ENCODE peak calls at places on chromosomes 7 and 10, in ten cellular contexts. One of them, this sample, is unnamed.

GRCh38 chr10:118412132-118412531 is 70.0 kb upstream of the FAM204A start:
- DNase-seq in tibial nerve: no peak
- DNase-seq in HL-60: no peak
- DNase-seq in RWPE1: no peak
- DNase-seq in AG10803: no peak
- DNase-seq in brain microvascular endothelial cell: no peak
- DNase-seq in activated B cell treated with CpG ODN at 0.5 μM for 24 hours: no peak
- DNase-seq in cardiac muscle cell: no peak
- DNase-seq in cardiac fibroblast: no peak
- DNase-seq in bronchial epithelial cell: no peak
- DNase-seq in this sample: no peak

GRCh38 chr7:121328508-121329459 is at the start of gene WNT16:
- DNase-seq in tibial nerve: no peak
- DNase-seq in HL-60: no peak
- DNase-seq in RWPE1: no peak
- DNase-seq in AG10803: no peak
- DNase-seq in brain microvascular endothelial cell: no peak
- DNase-seq in activated B cell treated with CpG ODN at 0.5 μM for 24 hours: peak; percentile 44
- DNase-seq in cardiac muscle cell: no peak
- DNase-seq in cardiac fibroblast: no peak
- DNase-seq in bronchial epithelial cell: no peak
- DNase-seq in this sample: no peak

GRCh38 chr7:138169441-138169851 is 93.2 kb downstream of the AKR1D1 start:
- DNase-seq in tibial nerve: no peak
- DNase-seq in HL-60: no peak
- DNase-seq in RWPE1: no peak
- DNase-seq in AG10803: no peak
- DNase-seq in brain microvascular endothelial cell: no peak
- DNase-seq in activated B cell treated with CpG ODN at 0.5 μM for 24 hours: no peak
- DNase-seq in cardiac muscle cell: no peak
- DNase-seq in cardiac fibroblast: no peak
- DNase-seq in bronchial epithelial cell: no peak
- DNase-seq in this sample: no peak

GRCh38 chr7:128235469-128235868 is 5.6 kb upstream of the LEP start:
- DNase-seq in tibial nerve: no peak
- DNase-seq in HL-60: no peak
- DNase-seq in RWPE1: no peak
- DNase-seq in AG10803: no peak
- DNase-seq in brain microvascular endothelial cell: no peak
- DNase-seq in activated B cell treated with CpG ODN at 0.5 μM for 24 hours: no peak
- DNase-seq in cardiac muscle cell: no peak
- DNase-seq in cardiac fibroblast: no peak
- DNase-seq in bronchial epithelial cell: no peak
- DNase-seq in this sample: no peak

GRCh38 chr7:40546616-40547501 is 412.1 kb downstream of the SUGCT start:
- DNase-seq in tibial nerve: no peak
- DNase-seq in HL-60: no peak
- DNase-seq in RWPE1: no peak
- DNase-seq in AG10803: no peak
- DNase-seq in brain microvascular endothelial cell: peak; percentile 45
- DNase-seq in activated B cell treated with CpG ODN at 0.5 μM for 24 hours: no peak
- DNase-seq in cardiac muscle cell: no peak
- DNase-seq in cardiac fibroblast: peak; percentile 61
- DNase-seq in bronchial epithelial cell: peak; percentile 71
- DNase-seq in this sample: no peak

GRCh38 chr10:58178811-58179210 is 88.9 kb downstream of the IPMK start:
- DNase-seq in tibial nerve: no peak
- DNase-seq in HL-60: no peak
- DNase-seq in RWPE1: no peak
- DNase-seq in AG10803: peak; percentile 15
- DNase-seq in brain microvascular endothelial cell: no peak
- DNase-seq in activated B cell treated with CpG ODN at 0.5 μM for 24 hours: no peak
- DNase-seq in cardiac muscle cell: peak; percentile 15
- DNase-seq in cardiac fibroblast: peak; percentile 35
- DNase-seq in bronchial epithelial cell: peak; percentile 62
- DNase-seq in this sample: no peak

GRCh38 chr10:29001801-29002200 is 287.1 kb upstream of the LYZL1 start:
- DNase-seq in tibial nerve: no peak
- DNase-seq in HL-60: no peak
- DNase-seq in RWPE1: no peak
- DNase-seq in AG10803: no peak
- DNase-seq in brain microvascular endothelial cell: no peak
- DNase-seq in activated B cell treated with CpG ODN at 0.5 μM for 24 hours: no peak
- DNase-seq in cardiac muscle cell: no peak
- DNase-seq in cardiac fibroblast: no peak
- DNase-seq in bronchial epithelial cell: no peak
- DNase-seq in this sample: no peak

GRCh38 chr7:122311280-122311679 is 6.7 kb upstream of the FEZF1 start:
- DNase-seq in tibial nerve: no peak
- DNase-seq in HL-60: no peak
- DNase-seq in RWPE1: no peak
- DNase-seq in AG10803: no peak
- DNase-seq in brain microvascular endothelial cell: no peak
- DNase-seq in activated B cell treated with CpG ODN at 0.5 μM for 24 hours: no peak
- DNase-seq in cardiac muscle cell: no peak
- DNase-seq in cardiac fibroblast: no peak
- DNase-seq in bronchial epithelial cell: no peak
- DNase-seq in this sample: no peak

GRCh38 chr10:66349726-66350125 is 576.1 kb upstream of the LRRTM3 start:
- DNase-seq in tibial nerve: no peak
- DNase-seq in HL-60: no peak
- DNase-seq in RWPE1: no peak
- DNase-seq in AG10803: no peak
- DNase-seq in brain microvascular endothelial cell: peak; percentile 67
- DNase-seq in activated B cell treated with CpG ODN at 0.5 μM for 24 hours: no peak
- DNase-seq in cardiac muscle cell: no peak
- DNase-seq in cardiac fibroblast: peak; percentile 78
- DNase-seq in bronchial epithelial cell: peak; percentile 35
- DNase-seq in this sample: no peak

GRCh38 chr10:116819999-116820677 is 29.2 kb upstream of the ENO4 start:
- DNase-seq in tibial nerve: no peak
- DNase-seq in HL-60: no peak
- DNase-seq in RWPE1: no peak
- DNase-seq in AG10803: no peak
- DNase-seq in brain microvascular endothelial cell: no peak
- DNase-seq in activated B cell treated with CpG ODN at 0.5 μM for 24 hours: no peak
- DNase-seq in cardiac muscle cell: no peak
- DNase-seq in cardiac fibroblast: no peak
- DNase-seq in bronchial epithelial cell: no peak
- DNase-seq in this sample: no peak

GRCh38 chr7:27175005-27175625 is 995 bp upstream of the HOXA10 start:
- DNase-seq in tibial nerve: peak; percentile 32
- DNase-seq in HL-60: no peak
- DNase-seq in RWPE1: no peak
- DNase-seq in AG10803: no peak
- DNase-seq in brain microvascular endothelial cell: no peak
- DNase-seq in activated B cell treated with CpG ODN at 0.5 μM for 24 hours: no peak
- DNase-seq in cardiac muscle cell: no peak
- DNase-seq in cardiac fibroblast: no peak
- DNase-seq in bronchial epithelial cell: no peak
- DNase-seq in this sample: no peak

GRCh38 chr10:72011976-72012512 is 47.8 kb downstream of the CHST3 start:
- DNase-seq in tibial nerve: no peak
- DNase-seq in HL-60: no peak
- DNase-seq in RWPE1: no peak
- DNase-seq in AG10803: no peak
- DNase-seq in brain microvascular endothelial cell: no peak
- DNase-seq in activated B cell treated with CpG ODN at 0.5 μM for 24 hours: no peak
- DNase-seq in cardiac muscle cell: no peak
- DNase-seq in cardiac fibroblast: no peak
- DNase-seq in bronchial epithelial cell: no peak
- DNase-seq in this sample: no peak

GRCh38 chr7:81769891-81770818 is at the start of gene HGF:
- DNase-seq in tibial nerve: peak; percentile 27
- DNase-seq in HL-60: peak; percentile 28
- DNase-seq in RWPE1: no peak
- DNase-seq in AG10803: peak; percentile 59
- DNase-seq in brain microvascular endothelial cell: peak; percentile 62
- DNase-seq in activated B cell treated with CpG ODN at 0.5 μM for 24 hours: no peak
- DNase-seq in cardiac muscle cell: peak; percentile 95
- DNase-seq in cardiac fibroblast: peak; percentile 86
- DNase-seq in bronchial epithelial cell: no peak
- DNase-seq in this sample: no peak

GRCh38 chr7:31957090-31957720 is 113.0 kb downstream of the PDE1C start:
- DNase-seq in tibial nerve: no peak
- DNase-seq in HL-60: no peak
- DNase-seq in RWPE1: no peak
- DNase-seq in AG10803: peak; percentile 42
- DNase-seq in brain microvascular endothelial cell: peak; percentile 49
- DNase-seq in activated B cell treated with CpG ODN at 0.5 μM for 24 hours: no peak
- DNase-seq in cardiac muscle cell: peak; percentile 11
- DNase-seq in cardiac fibroblast: peak; percentile 64
- DNase-seq in bronchial epithelial cell: peak; percentile 26
- DNase-seq in this sample: no peak

GRCh38 chr10:62171791-62172190 is 96.9 kb downstream of the RTKN2 start:
- DNase-seq in tibial nerve: no peak
- DNase-seq in HL-60: no peak
- DNase-seq in RWPE1: no peak
- DNase-seq in AG10803: peak; percentile 72
- DNase-seq in brain microvascular endothelial cell: no peak
- DNase-seq in activated B cell treated with CpG ODN at 0.5 μM for 24 hours: no peak
- DNase-seq in cardiac muscle cell: no peak
- DNase-seq in cardiac fibroblast: no peak
- DNase-seq in bronchial epithelial cell: no peak
- DNase-seq in this sample: no peak

GRCh38 chr7:32357535-32358277 is 132.5 kb downstream of the LSM5 start:
- DNase-seq in tibial nerve: no peak
- DNase-seq in HL-60: peak; percentile 16
- DNase-seq in RWPE1: peak; percentile 60
- DNase-seq in AG10803: no peak
- DNase-seq in brain microvascular endothelial cell: no peak
- DNase-seq in activated B cell treated with CpG ODN at 0.5 μM for 24 hours: no peak
- DNase-seq in cardiac muscle cell: no peak
- DNase-seq in cardiac fibroblast: no peak
- DNase-seq in bronchial epithelial cell: peak; percentile 62
- DNase-seq in this sample: no peak

DNA sequence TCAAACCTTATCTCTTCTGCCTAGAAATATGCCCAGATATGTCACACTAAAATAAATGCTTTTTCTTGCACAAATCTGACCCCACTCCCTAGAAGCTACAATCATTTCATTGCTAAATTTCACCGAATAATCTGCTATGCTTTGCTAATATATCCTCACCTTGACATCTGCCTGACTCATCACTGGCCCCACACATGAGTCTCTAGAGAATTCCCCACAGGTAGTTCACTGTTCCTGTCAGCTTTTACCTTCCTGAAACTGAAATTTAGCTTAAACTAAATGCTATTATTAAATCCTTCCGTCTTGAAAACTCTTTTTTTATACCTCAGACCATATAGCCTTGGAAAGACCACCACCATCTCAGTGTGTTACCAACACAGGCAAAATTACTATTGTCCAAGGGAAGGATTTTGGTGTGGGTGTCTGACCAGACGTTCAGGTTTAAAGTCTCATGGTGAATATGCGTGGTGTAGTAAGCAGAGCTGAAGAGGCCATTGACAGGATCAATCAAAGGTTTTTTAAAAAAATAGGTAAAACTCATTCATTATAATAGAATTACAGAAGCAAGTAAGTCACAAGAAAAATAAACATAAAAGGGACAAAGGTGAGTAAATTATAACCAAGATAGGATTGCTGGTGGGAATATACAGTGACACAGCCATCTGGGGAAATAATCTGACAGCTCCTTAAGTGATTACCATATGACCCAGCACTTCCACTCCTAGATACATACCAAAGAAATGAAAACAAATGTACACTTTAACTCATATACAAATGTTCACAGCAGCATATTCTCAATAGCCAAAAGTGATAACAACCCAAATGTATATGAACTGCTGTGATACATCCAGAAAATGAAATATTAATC is 173.5 kb downstream of the KMT2E start:
- DNase-seq in tibial nerve: no peak
- DNase-seq in HL-60: no peak
- DNase-seq in RWPE1: peak; percentile 40
- DNase-seq in AG10803: no peak
- DNase-seq in brain microvascular endothelial cell: no peak
- DNase-seq in activated B cell treated with CpG ODN at 0.5 μM for 24 hours: no peak
- DNase-seq in cardiac muscle cell: no peak
- DNase-seq in cardiac fibroblast: no peak
- DNase-seq in bronchial epithelial cell: peak; percentile 81
- DNase-seq in this sample: no peak
- TF ChIP-seq CTCF in tibial nerve: no peak
- TF ChIP-seq CTCF in HL-60: no peak
- TF ChIP-seq CTCF in RWPE1: no peak
- TF ChIP-seq CTCF in AG10803: no peak
- TF ChIP-seq CTCF in brain microvascular endothelial cell: no peak
- TF ChIP-seq CTCF in activated B cell treated with CpG ODN at 0.5 μM for 24 hours: no peak
- TF ChIP-seq CTCF in cardiac muscle cell: no peak
- TF ChIP-seq CTCF in cardiac fibroblast: no peak
- TF ChIP-seq CTCF in bronchial epithelial cell: no peak
- TF ChIP-seq CTCF in this sample: no peak

DNA sequence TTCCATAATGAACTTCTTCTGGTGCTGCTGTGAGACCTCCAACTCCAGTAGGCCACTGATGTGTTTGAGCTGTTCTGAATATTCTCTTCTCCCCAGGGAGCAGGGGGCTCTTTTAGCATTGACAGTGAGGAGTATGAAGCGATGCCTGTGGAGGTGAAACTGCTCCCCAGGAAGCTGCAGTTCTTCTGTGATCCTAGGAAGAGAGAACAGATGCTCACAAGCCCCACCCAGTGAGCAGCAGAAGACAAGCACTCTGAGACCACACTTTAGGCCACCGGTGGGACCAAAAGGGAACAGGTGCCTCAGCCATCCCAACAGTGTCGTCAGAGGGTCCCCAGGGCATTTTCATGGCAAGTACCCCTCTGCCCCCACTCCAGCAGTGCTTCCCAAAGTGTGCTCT is 49.3 kb downstream of the DENND11 start:
- DNase-seq in tibial nerve: no peak
- DNase-seq in HL-60: no peak
- DNase-seq in RWPE1: no peak
- DNase-seq in AG10803: no peak
- DNase-seq in brain microvascular endothelial cell: no peak
- DNase-seq in activated B cell treated with CpG ODN at 0.5 μM for 24 hours: no peak
- DNase-seq in cardiac muscle cell: no peak
- DNase-seq in cardiac fibroblast: no peak
- DNase-seq in bronchial epithelial cell: no peak
- DNase-seq in this sample: no peak
- TF ChIP-seq CTCF in tibial nerve: no peak
- TF ChIP-seq CTCF in HL-60: no peak
- TF ChIP-seq CTCF in RWPE1: no peak
- TF ChIP-seq CTCF in AG10803: no peak
- TF ChIP-seq CTCF in brain microvascular endothelial cell: no peak
- TF ChIP-seq CTCF in activated B cell treated with CpG ODN at 0.5 μM for 24 hours: no peak
- TF ChIP-seq CTCF in cardiac muscle cell: no peak
- TF ChIP-seq CTCF in cardiac fibroblast: no peak
- TF ChIP-seq CTCF in bronchial epithelial cell: no peak
- TF ChIP-seq CTCF in this sample: no peak

GRCh38 chr7:112167144-112167543 is 39.1 kb downstream of the DOCK4 start:
- DNase-seq in tibial nerve: no peak
- DNase-seq in HL-60: no peak
- DNase-seq in RWPE1: no peak
- DNase-seq in AG10803: no peak
- DNase-seq in brain microvascular endothelial cell: no peak
- DNase-seq in activated B cell treated with CpG ODN at 0.5 μM for 24 hours: no peak
- DNase-seq in cardiac muscle cell: no peak
- DNase-seq in cardiac fibroblast: peak; percentile 46
- DNase-seq in bronchial epithelial cell: no peak
- DNase-seq in this sample: no peak
- TF ChIP-seq CTCF in tibial nerve: no peak
- TF ChIP-seq CTCF in HL-60: no peak
- TF ChIP-seq CTCF in RWPE1: no peak
- TF ChIP-seq CTCF in AG10803: no peak
- TF ChIP-seq CTCF in brain microvascular endothelial cell: no peak
- TF ChIP-seq CTCF in activated B cell treated with CpG ODN at 0.5 μM for 24 hours: no peak
- TF ChIP-seq CTCF in cardiac muscle cell: no peak
- TF ChIP-seq CTCF in cardiac fibroblast: no peak
- TF ChIP-seq CTCF in bronchial epithelial cell: no peak
- TF ChIP-seq CTCF in this sample: no peak

GRCh38 chr7:45217358-45217757 is 59.8 kb downstream of the RAMP3 start:
- DNase-seq in tibial nerve: no peak
- DNase-seq in HL-60: no peak
- DNase-seq in RWPE1: peak; percentile 34
- DNase-seq in AG10803: no peak
- DNase-seq in brain microvascular endothelial cell: no peak
- DNase-seq in activated B cell treated with CpG ODN at 0.5 μM for 24 hours: no peak
- DNase-seq in cardiac muscle cell: peak; percentile 8
- DNase-seq in cardiac fibroblast: peak; percentile 15
- DNase-seq in bronchial epithelial cell: peak; percentile 15
- DNase-seq in this sample: no peak
- TF ChIP-seq CTCF in tibial nerve: no peak
- TF ChIP-seq CTCF in HL-60: peak; percentile 27
- TF ChIP-seq CTCF in RWPE1: peak; percentile 41
- TF ChIP-seq CTCF in AG10803: peak; percentile 55
- TF ChIP-seq CTCF in brain microvascular endothelial cell: peak; percentile 81
- TF ChIP-seq CTCF in activated B cell treated with CpG ODN at 0.5 μM for 24 hours: no peak
- TF ChIP-seq CTCF in cardiac muscle cell: peak; percentile 52
- TF ChIP-seq CTCF in cardiac fibroblast: peak; percentile 49
- TF ChIP-seq CTCF in bronchial epithelial cell: peak; percentile 51
- TF ChIP-seq CTCF in this sample: no peak